ENCODE peak calls at places on chromosomes 6 and 20, in five cellular contexts. I is psoas muscle, P is esophagus muscularis mucosa, B is AG09319, N is RWPE1. V is an unnamed sample.

GRCh38 chr6:110255356-110255755 is 75.1 kb downstream of the CDC40 start:
- DNase-seq in I (no peak), P (no peak), B (no peak), N (peak), V (no peak)

GRCh38 chr20:22584630-22584921 is 204 bp upstream of the FOXA2 start:
- DNase-seq in I (no peak), P (no peak), B (no peak), N (peak), V (no peak)

GRCh38 chr20:33992145-33992922 is 1.4 kb upstream of the RALY start:
- DNase-seq in I (no peak), P (no peak), B (no peak), N (peak), V (no peak)

GRCh38 chr6:107823047-107823557 is 1.0 kb downstream of the SCML4 start:
- DNase-seq in I (no peak), P (no peak), B (no peak), N (no peak), V (no peak)

GRCh38 chr20:41334452-41335421 is 5.9 kb upstream of the LPIN3 start:
- DNase-seq in I (no peak), P (no peak), B (no peak), N (no peak), V (no peak)

GRCh38 chr6:134626589-134626988 is 308.7 kb upstream of the SGK1 start:
- DNase-seq in I (no peak), P (no peak), B (no peak), N (no peak), V (no peak)

GRCh38 chr6:5151955-5152401 is 66.8 kb downstream of the PPP1R3G start:
- DNase-seq in I (no peak), P (no peak), B (no peak), N (peak), V (no peak)

GRCh38 chr20:20603339-20603990 is 109.0 kb downstream of the RALGAPA2 start:
- DNase-seq in I (no peak), P (no peak), B (no peak), N (peak), V (no peak)

GRCh38 chr20:18224968-18225568 is 63.3 kb upstream of the ZNF133 start:
- DNase-seq in I (peak), P (no peak), B (peak), N (peak), V (no peak)

GRCh38 chr20:35146299-35146921 is 726 bp downstream of the EDEM2 start:
- DNase-seq in I (no peak), P (no peak), B (no peak), N (peak), V (no peak)

GRCh38 chr6:13248053-13248452 is 80.3 kb downstream of the TBC1D7 start:
- DNase-seq in I (no peak), P (no peak), B (no peak), N (peak), V (no peak)

GRCh38 chr6:7975764-7976146 is 65.2 kb upstream of the TXNDC5 start:
- DNase-seq in I (no peak), P (no peak), B (no peak), N (no peak), V (no peak)

GRCh38 chr6:161618816-161619454 is 345.1 kb upstream of the AGPAT4 start:
- DNase-seq in I (no peak), P (no peak), B (peak), N (peak), V (no peak)

GRCh38 chr6:138590796-138591709 is 91.8 kb upstream of the NHSL1 start:
- DNase-seq in I (no peak), P (no peak), B (peak), N (peak), V (no peak)

GRCh38 chr6:14658909-14659561 is 541.5 kb downstream of the CD83 start:
- DNase-seq in I (no peak), P (peak), B (no peak), N (no peak), V (no peak)

GRCh38 chr6:82237013-82237412 is 10.5 kb downstream of the IBTK start:
- DNase-seq in I (no peak), P (no peak), B (no peak), N (no peak), V (no peak)

GRCh38 chr6:139027620-139028182 is 844 bp upstream of the ABRACL start:
- DNase-seq in I (no peak), P (no peak), B (no peak), N (peak), V (no peak)

GRCh38 chr6:30163090-30163917 is at the start of gene TRIM15:
- DNase-seq in I (no peak), P (peak), B (no peak), N (peak), V (no peak)

GRCh38 chr6:143276436-143276835 is 174.1 kb downstream of the ADAT2 start:
- DNase-seq in I (no peak), P (no peak), B (no peak), N (no peak), V (no peak)

GRCh38 chr6:98529364-98529763 is 305.0 kb upstream of the POU3F2 start:
- DNase-seq in I (no peak), P (no peak), B (no peak), N (no peak), V (no peak)

GRCh38 chr6:168318090-168318489 is 1.5 kb downstream of the DACT2 start:
- DNase-seq in I (no peak), P (no peak), B (no peak), N (no peak), V (peak)

GRCh38 chr6:147641511-147641910 is 133.0 kb downstream of the SAMD5 start:
- DNase-seq in I (no peak), P (no peak), B (no peak), N (no peak), V (no peak)

GRCh38 chr6:40937491-40937890 is 101.5 kb downstream of the UNC5CL start:
- DNase-seq in I (no peak), P (no peak), B (no peak), N (no peak), V (no peak)

GRCh38 chr6:108673602-108674001 is 112.9 kb downstream of the FOXO3 start:
- DNase-seq in I (no peak), P (no peak), B (no peak), N (peak), V (no peak)

GRCh38 chr6:69865126-69865525 is 1.2 kb upstream of the COL19A1 start:
- DNase-seq in I (no peak), P (no peak), B (peak), N (peak), V (no peak)

GRCh38 chr6:83605517-83605916 is 93.2 kb downstream of the PRSS35 start:
- DNase-seq in I (no peak), P (no peak), B (no peak), N (no peak), V (no peak)

GRCh38 chr20:38272398-38272797 is 11.9 kb upstream of the KIAA1755 start:
- DNase-seq in I (no peak), P (no peak), B (no peak), N (peak), V (no peak)

GRCh38 chr20:36893801-36894200 is 17.9 kb downstream of the TLDC2 start:
- DNase-seq in I (no peak), P (no peak), B (no peak), N (no peak), V (no peak)

GRCh38 chr20:63060057-63060991 is 53.6 kb upstream of the BHLHE23 start:
- DNase-seq in I (peak), P (no peak), B (peak), N (peak), V (peak)

GRCh38 chr6:159716247-159717086 is 10.8 kb upstream of the WTAP start:
- DNase-seq in I (no peak), P (peak), B (peak), N (peak), V (no peak)

GRCh38 chr6:28125396-28125795 is 987 bp downstream of the ZSCAN16 start:
- DNase-seq in I (no peak), P (no peak), B (no peak), N (no peak), V (no peak)

GRCh38 chr6:101686653-101687052 is 293.1 kb downstream of the GRIK2 start:
- DNase-seq in I (no peak), P (no peak), B (no peak), N (no peak), V (no peak)

GRCh38 chr6:42316390-42316970 is 98.8 kb upstream of the MRPS10 start:
- DNase-seq in I (no peak), P (no peak), B (no peak), N (no peak), V (no peak)

GRCh38 chr6:99979953-99980352 is 14.1 kb downstream of the MCHR2 start:
- DNase-seq in I (no peak), P (no peak), B (no peak), N (no peak), V (no peak)

GRCh38 chr6:15929685-15930084 is 199.2 kb upstream of the MYLIP start:
- DNase-seq in I (no peak), P (no peak), B (no peak), N (no peak), V (no peak)

GRCh38 chr20:56628015-56628872 is 862 bp upstream of the TFAP2C start:
- DNase-seq in I (no peak), P (no peak), B (no peak), N (peak), V (peak)

GRCh38 chr20:17859002-17859615 is 109.5 kb downstream of the SNX5 start:
- DNase-seq in I (no peak), P (no peak), B (no peak), N (no peak), V (no peak)

GRCh38 chr6:36015666-36016065 is 8.8 kb downstream of the SLC26A8 start:
- DNase-seq in I (no peak), P (no peak), B (no peak), N (no peak), V (no peak)
- TF ChIP-seq CTCF in I (no peak), P (no peak), B (no peak), N (no peak), V (no peak)

GRCh38 chr20:58950603-58951002 is 30.5 kb upstream of the NELFCD start:
- DNase-seq in I (no peak), P (no peak), B (no peak), N (no peak), V (no peak)
- TF ChIP-seq CTCF in I (no peak), P (no peak), B (no peak), N (no peak), V (no peak)

GRCh38 chr6:10429638-10430427 is 15.0 kb upstream of the TFAP2A start:
- DNase-seq in I (no peak), P (peak), B (no peak), N (peak), V (peak)
- TF ChIP-seq CTCF in I (peak), P (peak), B (peak), N (peak), V (peak)

GRCh38 chr6:158708239-158708638 is 58.4 kb downstream of the SYTL3 start:
- DNase-seq in I (no peak), P (no peak), B (no peak), N (no peak), V (no peak)
- TF ChIP-seq CTCF in I (no peak), P (no peak), B (no peak), N (peak), V (no peak)

GRCh38 chr6:52909531-52909930 is at the start of gene GSTA3:
- DNase-seq in I (no peak), P (no peak), B (no peak), N (no peak), V (no peak)

GRCh38 chr6:52909131-52909530 is 367 bp downstream of the GSTA3 start:
- DNase-seq in I (no peak), P (no peak), B (no peak), N (no peak), V (no peak)

GRCh38 chr6:52910091-52910490 is 593 bp upstream of the GSTA3 start:
- DNase-seq in I (no peak), P (no peak), B (no peak), N (no peak), V (no peak)

GRCh38 chr6:52900536-52900935 is 9.0 kb downstream of the GSTA3 start:
- DNase-seq in I (no peak), P (no peak), B (no peak), N (no peak), V (no peak)

DNA sequence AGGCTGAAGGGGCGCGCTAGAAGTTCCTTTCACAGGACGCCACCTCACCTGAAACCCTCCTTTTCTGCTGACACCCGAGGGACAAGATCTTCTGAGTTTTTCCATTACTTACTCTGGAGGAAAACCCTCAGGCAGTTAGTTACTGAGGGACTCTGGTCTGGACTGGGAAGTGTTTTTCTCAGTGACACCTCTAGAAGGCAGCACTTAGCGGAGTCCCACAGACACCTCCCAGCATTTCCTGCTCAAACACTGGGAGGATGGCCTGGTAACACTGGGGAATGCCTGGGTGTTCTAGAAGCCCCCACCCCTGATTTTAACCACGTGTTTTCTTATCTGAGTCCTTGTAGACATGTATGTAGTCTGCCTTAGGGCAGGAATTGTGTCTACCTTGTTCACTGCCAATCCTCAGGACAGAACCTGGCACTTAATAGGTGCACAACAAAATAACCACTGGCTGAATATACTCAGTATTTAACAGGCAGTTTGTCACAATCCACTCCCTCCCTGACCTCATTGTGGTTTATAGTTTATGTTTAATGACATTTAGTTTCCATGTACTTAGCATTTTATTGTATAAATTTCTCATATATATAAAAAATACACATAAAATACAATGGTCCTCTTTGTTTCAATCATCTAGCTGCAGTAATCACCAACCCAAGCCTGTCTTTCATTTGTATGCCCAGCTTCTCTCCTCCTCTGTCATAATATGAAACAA is 4.8 kb downstream of the GSTA3 start:
- DNase-seq in I (no peak), P (no peak), B (no peak), N (no peak), V (no peak)
- TF ChIP-seq CTCF in I (no peak), P (no peak), B (peak), N (no peak), V (peak)

GRCh38 chr6:50795574-50795973 is 23.1 kb upstream of the TFAP2B start:
- DNase-seq in I (no peak), P (no peak), B (no peak), N (no peak), V (no peak)

DNA sequence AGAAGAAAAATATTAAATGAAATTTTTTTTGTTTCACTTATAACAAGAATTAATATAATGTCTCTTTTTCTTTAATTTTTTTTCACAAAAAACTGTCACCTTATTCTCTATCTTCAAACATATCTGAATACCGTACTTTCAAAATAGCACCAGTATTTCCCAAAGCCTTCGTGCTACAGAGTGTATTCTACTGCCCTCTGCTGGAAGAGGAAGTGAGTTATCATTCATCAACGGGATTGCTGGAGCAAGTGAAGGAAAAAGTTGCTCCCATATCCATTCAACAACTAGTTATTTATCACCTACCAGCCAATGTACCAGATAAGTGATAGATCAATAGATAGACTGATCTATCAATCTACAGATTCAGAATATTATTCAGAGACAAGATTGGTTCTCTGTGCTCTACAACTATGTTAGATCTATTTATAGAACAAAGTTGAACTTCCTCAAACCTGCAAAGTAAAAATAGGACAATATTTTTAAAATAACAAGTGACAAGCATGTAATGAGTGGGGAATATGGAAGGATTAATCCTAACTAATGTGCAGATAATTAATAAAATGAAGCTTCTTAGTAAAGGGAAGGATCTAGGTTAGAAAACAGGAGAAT is 26.7 kb upstream of the TFAP2B start:
- DNase-seq in I (no peak), P (no peak), B (no peak), N (peak), V (no peak)
- TF ChIP-seq CTCF in I (peak), P (peak), B (peak), N (peak), V (peak)

GRCh38 chr6:11947063-11947462 is 65.0 kb upstream of the HIVEP1 start:
- DNase-seq in I (no peak), P (no peak), B (no peak), N (no peak), V (no peak)
- TF ChIP-seq CTCF in I (no peak), P (no peak), B (no peak), N (no peak), V (no peak)

GRCh38 chr6:38417521-38417920 is 222.2 kb downstream of the BTBD9 start:
- DNase-seq in I (no peak), P (no peak), B (no peak), N (no peak), V (no peak)
- TF ChIP-seq CTCF in I (no peak), P (no peak), B (no peak), N (no peak), V (no peak)

V was measured in osteocyte.